ENCODE peak calls at places on chromosomes 12 and 14, in seven cellular contexts. G, K, R, O, M, T and N are unnamed samples.

GRCh38 chr14:77912754-77913556 is 113.0 kb downstream of the ADCK1 start:
- DNase-seq in K (no peak), O (no peak), R (no peak), G (no peak), T (peak), M (no peak), N (no peak)

GRCh38 chr12:4996714-4997113 is 47.0 kb upstream of the KCNA5 start:
- DNase-seq in O (no peak), T (no peak), K (no peak), R (no peak), M (no peak), G (no peak), N (no peak)

GRCh38 chr12:90335561-90335960 is 619.4 kb downstream of the CCER1 start:
- DNase-seq in G (no peak), M (no peak), R (no peak), O (no peak), T (no peak), K (no peak), N (no peak)

GRCh38 chr14:78631551-78631950 is 461.4 kb downstream of the NRXN3 start:
- DNase-seq in M (no peak), R (no peak), T (no peak), G (no peak), K (no peak), O (no peak), N (no peak)

GRCh38 chr14:61321385-61322010 is at the start of gene PRKCH:
- DNase-seq in G (no peak), T (peak), R (peak), O (peak), M (peak), K (peak), N (peak)

GRCh38 chr12:22518067-22518719 is 26.1 kb downstream of the C2CD5 start:
- DNase-seq in K (peak), G (no peak), M (no peak), R (no peak), T (no peak), O (no peak), N (no peak)

GRCh38 chr14:105152794-105153241 is 15.8 kb downstream of the JAG2 start:
- DNase-seq in R (no peak), M (peak), T (peak), K (no peak), O (no peak), G (no peak), N (no peak)

GRCh38 chr14:99350751-99351150 is 78.8 kb upstream of the BCL11B start:
- DNase-seq in T (peak), M (no peak), R (no peak), G (no peak), K (no peak), O (no peak), N (no peak)

GRCh38 chr12:133235401-133236112 is at the start of gene ANHX:
- DNase-seq in M (no peak), T (peak), G (no peak), R (no peak), O (peak), K (no peak), N (no peak)

GRCh38 chr14:75418779-75419768 is 8.7 kb upstream of the JDP2 start:
- DNase-seq in M (no peak), T (no peak), O (peak), R (no peak), G (no peak), K (peak), N (peak)

DNA sequence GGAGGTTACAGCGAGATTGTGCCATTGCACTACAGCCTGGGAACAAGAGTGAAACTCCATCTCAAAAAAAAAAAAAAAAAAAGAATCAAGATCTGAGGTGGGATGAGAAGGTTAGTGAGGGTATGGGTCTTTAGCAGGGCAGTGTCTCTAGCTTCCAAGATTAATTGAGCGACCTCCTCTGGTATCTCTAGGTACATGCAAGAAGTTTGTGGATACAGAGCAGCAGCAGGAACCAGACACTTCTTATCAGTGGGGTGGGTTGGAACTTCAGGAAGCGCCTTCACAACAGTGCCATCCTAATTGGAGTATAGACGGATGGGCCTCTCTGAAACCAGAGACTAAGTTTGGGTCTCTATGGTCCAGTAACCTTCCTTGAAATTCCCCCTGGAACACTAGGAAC is 51.9 kb upstream of the CISTR start:
- DNase-seq in T (no peak), O (no peak), R (no peak), G (no peak), M (no peak), K (no peak), N (no peak)
- TF ChIP-seq CTCF in T (no peak), O (no peak), R (no peak), G (no peak), M (no peak), K (no peak), N (no peak)

DNA sequence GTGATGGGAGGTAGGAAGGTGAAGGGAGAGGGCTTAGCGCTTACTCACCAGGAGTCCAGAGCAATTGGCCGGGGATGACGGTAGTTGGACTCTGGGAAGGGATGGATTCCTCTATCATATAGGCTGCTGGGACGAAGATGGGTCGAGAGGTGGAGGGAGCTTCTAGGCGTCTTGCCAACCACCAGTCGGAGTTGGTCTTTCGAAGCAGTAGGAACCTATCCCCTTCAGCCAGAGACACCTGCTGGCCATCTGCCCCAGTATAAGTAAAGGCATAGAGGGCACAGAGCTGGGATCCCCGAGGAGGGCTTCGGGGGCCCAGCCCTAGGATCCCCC is 657 bp downstream of the ARHGAP9 start:
- DNase-seq in T (no peak), K (no peak), M (no peak), G (no peak), R (no peak), O (no peak), N (no peak)
- TF ChIP-seq CTCF in T (no peak), K (no peak), M (no peak), G (no peak), R (no peak), O (no peak), N (no peak)

GRCh38 chr12:111183094-111183493 is 185.8 kb downstream of the PHETA1 start:
- DNase-seq in M (no peak), O (no peak), R (no peak), G (no peak), T (no peak), K (no peak), N (no peak)
- TF ChIP-seq CTCF in M (no peak), O (no peak), R (no peak), G (no peak), T (no peak), K (no peak), N (no peak)

DNA sequence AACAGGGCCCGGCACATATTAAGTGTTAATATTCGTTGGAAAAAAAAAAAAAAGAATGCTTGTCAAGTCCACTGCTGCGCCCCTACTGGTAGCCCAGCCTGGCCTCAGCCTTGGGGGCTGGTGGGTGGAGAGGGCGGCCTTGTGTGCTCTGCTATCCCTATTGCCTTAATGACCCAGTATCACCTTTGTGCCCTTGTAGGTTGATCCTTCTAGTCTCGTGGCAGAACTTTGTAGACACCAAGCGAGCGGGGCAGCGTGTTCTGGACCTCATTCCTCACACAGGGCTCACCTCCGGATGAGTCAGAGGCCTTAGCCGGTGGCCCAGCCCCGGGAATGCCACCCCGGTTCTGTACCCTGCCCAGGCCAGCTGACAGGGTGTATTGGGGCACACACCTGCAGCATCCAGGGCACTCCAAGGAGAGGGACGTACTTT is 1.8 kb upstream of the RCOR1 start:
- DNase-seq in K (peak), G (no peak), T (peak), R (no peak), O (no peak), M (peak), N (peak)
- TF ChIP-seq CTCF in K (peak), G (peak), T (no peak), R (no peak), O (peak), M (peak), N (no peak)

DNA sequence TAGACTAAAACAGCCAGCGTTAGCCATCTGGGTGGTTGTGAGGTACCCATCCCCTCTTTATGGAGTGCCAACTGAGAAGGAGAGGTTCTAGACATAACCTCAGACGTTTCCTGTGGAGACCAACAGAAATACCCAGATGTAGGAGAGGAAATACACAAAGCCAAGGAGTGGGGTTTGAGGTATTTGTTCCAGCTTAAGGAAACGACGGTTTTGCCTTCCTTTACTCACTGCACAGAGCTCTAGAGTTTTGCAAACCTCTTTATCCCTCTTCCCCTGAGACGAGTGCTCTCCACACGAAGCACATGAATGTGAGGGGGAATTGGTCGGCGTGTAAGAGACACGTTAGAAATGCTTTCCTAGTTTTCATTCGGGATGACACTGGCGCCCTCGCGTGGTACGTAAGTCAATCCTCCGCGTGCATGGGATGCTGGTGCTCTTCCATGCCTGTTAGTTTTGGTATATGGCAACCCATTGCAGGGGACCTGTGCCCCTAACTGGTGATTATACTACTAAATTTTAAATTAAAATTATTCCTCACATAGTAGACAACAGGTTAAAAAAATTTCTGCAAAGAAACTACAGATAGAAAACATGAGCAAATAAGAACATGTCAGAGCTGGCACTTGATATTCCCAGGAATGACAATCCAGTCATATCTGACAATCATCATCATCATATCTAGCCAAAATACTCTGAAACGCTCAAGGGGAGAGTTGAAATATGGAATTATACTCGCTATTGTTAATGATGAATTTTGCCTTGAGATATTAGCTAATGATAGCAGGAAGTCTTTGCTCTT is 121.7 kb downstream of the PPM1H start:
- DNase-seq in T (no peak), K (peak), G (no peak), R (peak), M (peak), O (peak), N (no peak)
- TF ChIP-seq CTCF in T (no peak), K (peak), G (peak), R (peak), M (peak), O (peak), N (no peak)

DNA sequence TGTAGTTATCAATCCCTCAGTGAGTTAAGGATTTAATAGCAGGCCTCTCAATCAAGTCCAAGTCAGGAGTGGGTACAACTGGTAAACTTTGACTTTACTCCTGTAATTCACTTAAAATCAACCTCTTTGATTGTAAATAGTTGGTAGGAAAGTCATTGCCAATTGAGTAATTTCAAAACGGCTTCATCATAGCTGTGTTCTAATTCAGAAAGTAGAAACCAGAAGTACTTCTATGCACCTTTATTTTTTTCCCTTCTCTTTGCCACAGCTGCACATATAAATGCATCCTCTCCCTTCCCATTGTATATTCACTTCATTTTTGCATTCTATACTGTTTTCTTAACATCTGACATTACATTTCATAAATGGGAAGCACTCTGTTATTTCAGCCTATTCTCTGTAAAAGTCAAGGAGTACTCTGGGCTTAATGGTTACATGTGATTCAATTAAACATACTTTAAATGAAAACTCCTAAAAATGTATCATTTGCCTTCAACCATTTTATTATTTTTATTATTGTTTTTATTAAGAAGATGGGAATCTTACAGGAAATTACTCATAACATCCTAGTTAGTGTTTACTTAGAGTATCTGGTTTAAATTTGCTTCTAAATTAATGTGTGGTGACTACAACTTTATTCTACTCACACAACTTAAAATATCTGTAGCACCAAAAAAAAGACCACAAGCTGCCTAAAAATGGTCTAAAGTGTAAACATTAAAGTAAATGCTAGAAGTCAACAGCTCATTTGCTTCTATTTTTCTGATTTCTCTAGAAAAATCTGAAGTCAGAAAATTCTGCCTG is 171.2 kb downstream of the CEP128 start:
- DNase-seq in O (peak), K (peak), M (no peak), R (no peak), T (no peak), G (no peak), N (no peak)
- TF ChIP-seq CTCF in O (no peak), K (no peak), M (no peak), R (no peak), T (no peak), G (no peak), N (no peak)

DNA sequence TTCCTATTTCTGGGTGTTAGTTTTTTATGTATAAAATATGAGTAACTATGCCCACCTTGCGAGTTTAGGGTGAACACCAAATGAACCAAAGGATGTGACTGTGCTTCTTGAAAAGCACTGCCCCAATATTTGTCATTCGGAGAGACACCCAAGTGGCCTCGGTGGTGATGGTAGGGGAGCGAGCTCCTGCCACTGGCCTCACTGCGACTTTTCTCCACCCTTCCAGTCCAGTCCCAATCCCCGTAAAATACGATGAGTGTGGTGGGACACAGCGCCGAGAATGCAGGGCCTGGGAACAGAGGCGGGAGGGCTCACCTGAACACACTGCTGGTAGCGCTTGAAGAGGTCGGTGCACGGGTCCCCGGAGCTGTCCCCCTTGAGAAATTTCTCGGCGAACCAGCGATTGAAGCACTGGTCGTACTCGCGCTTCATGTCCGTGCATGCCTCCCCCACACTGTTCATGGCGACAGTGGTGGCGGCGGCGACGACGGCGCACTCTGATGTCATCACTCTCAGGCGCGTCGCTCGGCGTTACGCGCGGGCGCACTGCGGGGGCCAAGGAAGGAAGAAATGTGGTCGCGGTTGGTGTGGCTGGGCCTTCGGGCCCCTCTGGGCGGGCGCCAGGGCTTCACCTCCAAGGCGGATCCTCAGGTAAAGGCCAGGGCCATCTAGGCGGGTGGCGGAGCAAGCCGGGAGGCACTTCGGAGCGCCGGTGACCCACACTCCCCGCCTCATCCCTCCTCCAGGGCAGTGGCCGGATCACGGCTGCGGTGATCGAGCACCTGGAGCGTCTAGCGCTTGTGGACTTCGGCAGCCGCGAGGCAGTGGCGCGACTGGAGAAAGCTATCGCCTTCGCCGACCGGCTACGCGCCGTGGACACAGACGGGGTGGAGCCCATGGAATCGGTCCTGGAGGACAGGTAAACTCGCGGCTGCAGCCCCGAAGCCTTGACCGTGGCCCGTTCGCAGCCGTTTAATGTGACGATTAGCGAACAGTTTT is at the start of the genes GATC and TRIAP1:
- DNase-seq in O (peak), K (peak), R (peak), G (peak), M (peak), T (peak), N (peak)
- TF ChIP-seq CTCF in O (no peak), K (no peak), R (no peak), G (peak), M (no peak), T (no peak), N (no peak)